ENCODE peak calls at places on chromosomes 13 and 19, in four cellular contexts. U is Caco-2, M is foreskin fibroblast, K is epithelial cell of esophagus. F is an unnamed sample.

GRCh38 chr19:38055040-38055439 is 148.0 kb downstream of the SIPA1L3 start:
- DNase-seq in M (no peak), K (no peak), U (no peak), F (peak)

GRCh38 chr19:54029930-54030490 is 33.7 kb downstream of the VSTM1 start:
- DNase-seq in M (peak), U (peak), K (peak), F (peak)

GRCh38 chr19:28581468-28581770 is 631.5 kb downstream of the UQCRFS1 start:
- DNase-seq in U (no peak), K (no peak), M (no peak), F (no peak)

GRCh38 chr19:14550201-14550754 is 20.9 kb downstream of the TECR start:
- DNase-seq in U (no peak), K (peak), M (no peak), F (no peak)

GRCh38 chr13:112904436-112904960 is 64.5 kb upstream of the MCF2L start:
- DNase-seq in K (no peak), M (no peak), U (no peak), F (no peak)

GRCh38 chr13:20403826-20404225 is 121.8 kb downstream of the CRYL1 start:
- DNase-seq in U (no peak), M (no peak), K (no peak), F (no peak)

GRCh38 chr13:52137489-52137888 is 8.6 kb upstream of the NEK5 start:
- DNase-seq in K (no peak), M (no peak), U (no peak), F (no peak)

GRCh38 chr19:51742736-51743288 is 8.9 kb downstream of the FPR1 start:
- DNase-seq in K (no peak), U (no peak), M (no peak), F (no peak)

GRCh38 chr13:36131931-36132297 is 732 bp upstream of the DCLK1 start:
- DNase-seq in M (no peak), U (no peak), K (no peak), F (no peak)

GRCh38 chr13:48653074-48654054 is at the start of gene CYSLTR2:
- DNase-seq in U (no peak), M (no peak), K (no peak), F (no peak)

GRCh38 chr13:104143760-104144406 is 1077.7 kb upstream of the SLC10A2 start:
- DNase-seq in M (no peak), U (no peak), K (no peak), F (no peak)

GRCh38 chr19:18418034-18418724 is 1.0 kb upstream of the SSBP4 start:
- DNase-seq in K (no peak), M (no peak), U (peak), F (no peak)

GRCh38 chr19:30911491-30911890 is 437.7 kb downstream of the TSHZ3 start:
- DNase-seq in K (no peak), U (no peak), M (no peak), F (no peak)

GRCh38 chr19:56838930-56839664 is 1.4 kb downstream of the PEG3 start:
- DNase-seq in M (peak), K (peak), U (no peak), F (no peak)

GRCh38 chr19:10885241-10886169 is 14.2 kb downstream of the CARM1 start:
- DNase-seq in U (no peak), M (no peak), K (no peak), F (no peak)

GRCh38 chr19:55441319-55441691 is 1.8 kb downstream of the SHISA7 start:
- DNase-seq in M (no peak), K (no peak), U (no peak), F (no peak)

GRCh38 chr19:13984875-13985741 is 21.0 kb downstream of the RFX1 start:
- DNase-seq in K (no peak), U (no peak), M (no peak), F (no peak)

GRCh38 chr19:42512743-42513304 is 15.5 kb downstream of the CEACAM1 start:
- DNase-seq in U (no peak), K (no peak), M (no peak), F (no peak)

GRCh38 chr19:4916292-4917082 is 7.2 kb downstream of the UHRF1 start:
- DNase-seq in M (no peak), K (no peak), U (no peak), F (no peak)

GRCh38 chr13:113836917-113837553 is 26.8 kb downstream of the GAS6 start:
- DNase-seq in U (no peak), K (peak), M (peak), F (no peak)

GRCh38 chr13:58907347-58907746 is 1256.4 kb downstream of the DIAPH3 start:
- DNase-seq in U (no peak), M (no peak), K (no peak), F (no peak)
- TF ChIP-seq CTCF in U (no peak), M (no peak), K (no peak), F (no peak)

GRCh38 chr13:67554746-67555452 is 324.8 kb upstream of the PCDH9 start:
- DNase-seq in M (no peak), U (no peak), K (no peak), F (no peak)

GRCh38 chr13:67557118-67557517 is 327.0 kb upstream of the PCDH9 start:
- DNase-seq in U (no peak), M (no peak), K (no peak), F (no peak)

GRCh38 chr13:67554296-67554695 is 324.2 kb upstream of the PCDH9 start:
- DNase-seq in U (no peak), K (no peak), M (no peak), F (no peak)

DNA sequence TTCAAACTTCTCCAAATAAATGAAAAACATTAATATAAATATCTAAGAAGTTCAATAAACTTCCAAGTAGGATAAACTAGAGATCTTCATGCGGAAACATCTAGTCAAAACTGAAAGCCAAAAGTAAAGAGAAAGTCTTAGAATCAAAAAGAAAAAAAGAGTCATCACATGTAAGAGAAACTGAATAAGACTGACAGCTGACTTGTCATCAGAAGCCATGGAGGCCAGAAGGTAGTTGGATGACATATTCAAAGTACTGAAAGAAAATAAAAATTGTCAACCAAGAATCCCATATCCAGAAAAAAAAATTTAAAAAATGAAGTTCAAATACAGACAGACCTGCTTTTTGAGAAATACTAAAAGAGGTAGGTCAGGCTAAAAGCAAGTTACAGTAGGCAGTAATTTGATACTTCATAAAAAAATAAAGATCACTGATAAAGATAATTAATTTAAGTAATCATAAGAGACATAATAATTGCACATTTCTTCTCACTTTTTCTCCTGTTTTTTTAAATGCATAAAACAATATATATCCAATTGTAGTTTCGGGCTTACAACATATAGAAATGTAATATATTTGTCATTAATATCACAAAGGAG is 327.6 kb upstream of the PCDH9 start:
- DNase-seq in U (no peak), M (no peak), K (no peak), F (no peak)
- TF ChIP-seq CTCF in U (no peak), M (no peak), K (no peak), F (no peak)

GRCh38 chr13:106797081-106797640 is 229.2 kb upstream of the ARGLU1 start:
- DNase-seq in U (no peak), K (no peak), M (no peak), F (no peak)

GRCh38 chr13:106804996-106805395 is 237.1 kb upstream of the ARGLU1 start:
- DNase-seq in U (no peak), K (no peak), M (no peak), F (no peak)

GRCh38 chr13:106799731-106800335 is 231.9 kb upstream of the ARGLU1 start:
- DNase-seq in M (no peak), U (no peak), K (no peak), F (no peak)

DNA sequence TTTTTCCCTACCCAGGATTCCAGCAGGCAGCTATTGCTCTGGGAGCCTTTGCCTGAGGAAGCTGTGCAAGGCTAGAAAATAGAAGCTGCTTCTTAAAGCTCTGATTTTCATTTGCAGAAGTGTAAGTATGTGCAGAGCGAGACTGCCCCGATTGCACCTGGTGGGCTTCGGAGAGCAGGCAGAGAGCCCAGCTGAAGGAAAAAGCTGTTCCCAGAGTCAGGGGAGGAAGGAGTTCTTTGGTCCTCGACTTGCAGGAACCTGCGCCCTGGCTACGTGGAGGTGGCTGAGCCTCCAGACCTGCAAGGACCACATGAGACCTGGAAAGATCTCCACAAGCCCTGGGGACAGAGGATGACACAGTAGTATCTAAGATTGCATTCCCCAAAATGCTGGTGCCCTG is 235.0 kb upstream of the ARGLU1 start:
- DNase-seq in M (no peak), U (no peak), K (no peak), F (no peak)
- TF ChIP-seq CTCF in M (no peak), U (no peak), K (no peak), F (no peak)

GRCh38 chr19:44822177-44822576 is 13.3 kb downstream of the BCAM start:
- DNase-seq in M (no peak), U (no peak), K (no peak), F (no peak)

GRCh38 chr19:44820648-44821609 is 12.0 kb downstream of the BCAM start:
- DNase-seq in M (no peak), K (no peak), U (no peak), F (no peak)

GRCh38 chr19:44824758-44825157 is 15.9 kb downstream of the BCAM start:
- DNase-seq in K (no peak), U (no peak), M (no peak), F (no peak)

GRCh38 chr19:44823373-44823698 is 14.4 kb downstream of the BCAM start:
- DNase-seq in M (no peak), K (no peak), U (no peak), F (no peak)

GRCh38 chr19:44822670-44823372 is 13.9 kb downstream of the BCAM start:
- DNase-seq in U (no peak), K (no peak), M (no peak), F (no peak)
- TF ChIP-seq CTCF in U (no peak), K (no peak), M (no peak), F (no peak)

GRCh38 chr19:39154626-39155100 is 29.1 kb downstream of the PAK4 start:
- DNase-seq in K (peak), M (no peak), U (peak), F (no peak)
- TF ChIP-seq CTCF in K (peak), M (no peak), U (no peak), F (no peak)

GRCh38 chr13:99367663-99368448 is 60.7 kb upstream of the GPR183 start:
- DNase-seq in M (no peak), U (no peak), K (no peak), F (no peak)
- TF ChIP-seq CTCF in M (no peak), U (no peak), K (no peak), F (no peak)

DNA sequence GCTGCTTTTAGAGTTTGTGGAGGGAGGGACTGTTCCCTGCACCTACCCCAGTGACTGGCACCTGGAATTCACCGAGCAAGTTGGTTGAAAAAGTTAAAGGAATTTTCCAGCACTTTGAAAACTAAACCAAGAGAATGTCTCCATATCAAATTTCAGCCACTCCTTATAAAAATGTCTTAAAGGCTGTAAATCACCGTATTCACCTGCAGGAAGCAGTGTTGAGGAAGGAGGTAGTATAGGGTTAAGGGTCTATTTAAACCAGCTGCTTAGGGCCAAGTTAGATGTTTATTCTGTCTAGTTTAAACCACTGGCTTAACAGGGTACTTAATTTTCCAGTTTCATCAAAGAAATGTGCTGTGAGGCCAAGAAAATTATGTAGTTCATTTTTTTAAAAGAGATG is 3.8 kb upstream of the RAB20 start:
- DNase-seq in U (no peak), K (no peak), M (no peak), F (no peak)
- TF ChIP-seq CTCF in U (no peak), K (peak), M (no peak), F (no peak)

GRCh38 chr13:44874886-44875630 is 114.2 kb downstream of the NUFIP1 start:
- DNase-seq in M (peak), K (no peak), U (no peak), F (no peak)

GRCh38 chr13:44884076-44884729 is 105.1 kb downstream of the NUFIP1 start:
- DNase-seq in U (no peak), M (peak), K (peak), F (no peak)

GRCh38 chr13:44876782-44877324 is 112.4 kb downstream of the NUFIP1 start:
- DNase-seq in U (peak), M (no peak), K (no peak), F (peak)

GRCh38 chr13:44874176-44874575 is 115.1 kb downstream of the NUFIP1 start:
- DNase-seq in K (no peak), M (no peak), U (no peak), F (no peak)

GRCh38 chr13:44879452-44880058 is 109.7 kb downstream of the NUFIP1 start:
- DNase-seq in U (peak), M (peak), K (peak), F (no peak)
- TF ChIP-seq CTCF in U (peak), M (peak), K (peak), F (peak)

GRCh38 chr19:50663280-50663790 is 14.1 kb downstream of the C19orf81 start:
- DNase-seq in M (no peak), U (no peak), K (no peak), F (no peak)
- TF ChIP-seq CTCF in M (no peak), U (no peak), K (no peak), F (no peak)

F was measured in endothelial cell.